ENCODE peak calls at places on chromosome 15, in six cellular contexts. H, S, V, E, W and X are unnamed samples.

GRCh38 chr15:50231761-50232160 is 33.8 kb downstream of the HDC start:
- DNase-seq in H (no peak), S (no peak), V (no peak), E (no peak), W (no peak), X (no peak)

GRCh38 chr15:31265871-31266711 is 60.5 kb upstream of the KLF13 start:
- DNase-seq in H (no peak), S (peak), V (peak), E (no peak), W (no peak), X (peak)

GRCh38 chr15:81758789-81759188 is 287.0 kb downstream of the MEX3B start:
- DNase-seq in H (no peak), S (no peak), V (no peak), E (no peak), W (no peak), X (no peak)

GRCh38 chr15:99729920-99730319 is 3.3 kb downstream of the LYSMD4 start:
- DNase-seq in H (peak), S (peak), V (no peak), E (no peak), W (peak), X (no peak)

GRCh38 chr15:41849861-41850260 is 11.2 kb downstream of the PLA2G4B start:
- DNase-seq in H (no peak), S (peak), V (no peak), E (no peak), W (no peak), X (no peak)

GRCh38 chr15:67085818-67086649 is 20.6 kb downstream of the SMAD3 start:
- DNase-seq in H (peak), S (no peak), V (no peak), E (no peak), W (no peak), X (no peak)

GRCh38 chr15:34049096-34049495 is 10.1 kb upstream of the AVEN start:
- DNase-seq in H (peak), S (no peak), V (no peak), E (no peak), W (no peak), X (no peak)

GRCh38 chr15:82146990-82147461 is 101.2 kb upstream of the MEX3B start:
- DNase-seq in H (peak), S (no peak), V (no peak), E (no peak), W (peak), X (no peak)

DNA sequence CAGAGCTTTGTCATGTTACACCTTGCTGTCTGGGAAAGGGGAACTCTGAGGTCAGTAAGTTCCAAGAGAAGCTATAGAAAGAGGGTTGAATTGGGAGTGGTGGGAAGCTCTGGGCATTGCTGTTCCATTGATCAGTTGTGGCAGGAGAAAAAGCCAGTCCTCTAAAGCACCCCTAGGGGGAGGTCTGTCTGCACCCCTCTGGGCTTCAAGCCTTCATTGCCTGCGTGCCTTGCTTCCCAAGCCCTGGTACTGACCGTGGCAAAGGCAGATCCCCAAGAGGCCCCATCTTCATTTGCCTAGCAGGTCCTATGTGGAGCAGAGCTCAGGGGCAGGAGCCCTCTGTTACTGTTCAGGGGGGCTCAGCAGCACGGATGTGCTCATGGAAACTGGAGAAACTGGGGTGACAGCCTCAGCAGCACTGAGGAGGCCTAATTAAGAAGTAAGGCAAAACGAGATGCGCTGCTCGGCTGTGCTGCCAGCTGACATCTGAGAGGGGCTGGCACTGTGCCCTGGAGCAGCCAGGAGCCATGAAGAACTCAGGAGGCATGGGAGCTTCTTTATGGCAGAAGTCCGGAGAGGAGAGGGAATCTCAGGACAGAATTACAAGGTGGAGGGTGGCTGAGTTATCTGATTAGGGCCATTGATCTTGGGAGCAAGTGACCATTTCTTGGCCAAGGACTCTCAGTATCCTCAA is 270.9 kb downstream of the RPLP1 start:
- DNase-seq in H (no peak), S (no peak), V (no peak), E (no peak), W (no peak), X (no peak)
- TF ChIP-seq CTCF in H (peak), S (no peak), V (no peak), E (peak), W (no peak), X (peak)

GRCh38 chr15:59360305-59360704 is 12.4 kb downstream of the MYO1E start:
- DNase-seq in H (no peak), S (no peak), V (no peak), E (no peak), W (no peak), X (no peak)
- TF ChIP-seq CTCF in H (peak), S (no peak), V (no peak), E (peak), W (peak), X (peak)

DNA sequence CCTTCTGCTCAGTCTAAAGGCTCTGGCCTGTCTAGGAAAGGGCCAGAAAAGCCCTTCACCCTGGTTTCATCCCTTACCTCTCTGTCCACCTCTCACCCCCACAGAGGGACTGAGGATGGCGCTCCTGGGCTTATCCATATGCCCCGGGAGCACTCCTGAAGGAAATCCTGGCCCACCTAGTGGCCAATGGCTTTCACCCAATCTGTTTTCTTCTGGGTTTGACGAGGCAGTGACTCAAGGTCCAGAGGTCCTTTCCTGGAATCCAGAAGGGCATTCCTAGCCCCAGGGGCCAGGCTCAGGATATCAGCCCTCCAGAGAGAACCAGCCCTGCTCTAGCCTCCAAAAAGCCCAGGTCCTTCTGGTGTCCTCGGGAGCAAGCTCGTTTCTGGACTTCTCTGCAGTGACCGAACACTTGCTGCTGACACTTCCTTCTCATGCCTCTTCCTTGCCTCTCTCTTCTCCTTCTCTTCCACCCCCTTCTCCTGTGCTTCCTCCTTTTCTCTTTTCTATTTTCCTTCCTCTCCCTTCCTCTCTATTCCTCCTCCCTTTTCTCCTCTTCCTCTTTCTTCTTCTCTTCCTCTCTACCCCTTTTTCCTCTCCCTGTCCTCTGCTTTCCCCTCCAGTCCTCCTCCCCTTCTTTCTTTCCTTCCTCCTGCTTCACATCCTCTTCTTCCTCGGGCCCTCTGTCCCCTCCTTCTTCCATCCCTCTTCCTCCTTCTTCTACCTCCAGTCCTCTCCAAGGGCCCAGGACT is 59.6 kb downstream of the RHCG start:
- DNase-seq in H (no peak), S (no peak), V (no peak), E (no peak), W (no peak), X (no peak)
- TF ChIP-seq CTCF in H (no peak), S (no peak), V (no peak), E (no peak), W (peak), X (no peak)

GRCh38 chr15:51724199-51724598 is 13.3 kb downstream of the LYSMD2 start:
- DNase-seq in H (no peak), S (no peak), V (no peak), E (no peak), W (no peak), X (no peak)
- TF ChIP-seq CTCF in H (no peak), S (no peak), V (no peak), E (no peak), W (no peak), X (no peak)

GRCh38 chr15:28021281-28022039 is 77.7 kb downstream of the OCA2 start:
- DNase-seq in H (no peak), S (no peak), V (peak), E (no peak), W (peak), X (no peak)
- TF ChIP-seq CTCF in H (no peak), S (peak), V (peak), E (peak), W (no peak), X (peak)

GRCh38 chr15:85507114-85507513 is 126.7 kb downstream of the AKAP13 start:
- DNase-seq in H (no peak), S (no peak), V (no peak), E (no peak), W (no peak), X (no peak)
- TF ChIP-seq CTCF in H (no peak), S (no peak), V (no peak), E (no peak), W (no peak), X (no peak)